ENCODE peak calls at places on chromosomes 12 and 14, in seven cellular contexts. J is COR-L47; X is HT1080; B is activated CD8-positive, alpha-beta memory T cell treated with anti-CD3 and anti-CD28 coated beads for 4 hours; O is renal cortical epithelial cell; I is stimulated activated CD4-positive, alpha-beta T cell treated with anti-CD3 and anti-CD28 coated beads, Interleukin-2, amount 100 ng/mL, for 24 hours; U is GM03348. R is an unnamed sample.

GRCh38 chr14:94596361-94596760 is 15.1 kb downstream of the SERPINA5 start:
- DNase-seq in B (no peak), U (no peak), J (no peak), I (no peak), X (no peak), O (no peak), R (no peak)

GRCh38 chr14:28756896-28757570 is 9.6 kb upstream of the FOXG1 start:
- DNase-seq in O (peak; percentile 25), J (no peak), X (no peak), I (no peak), U (peak; percentile 66), B (no peak), R (no peak)

GRCh38 chr14:85617799-85618198 is 87.9 kb downstream of the FLRT2 start:
- DNase-seq in U (no peak), I (no peak), X (no peak), B (no peak), O (no peak), J (no peak), R (no peak)

GRCh38 chr14:68210729-68211299 is 391.2 kb downstream of the RAD51B start:
- DNase-seq in O (peak; percentile 100), B (peak; percentile 33), X (peak; percentile 91), U (peak; percentile 59), I (peak; percentile 26), J (no peak), R (peak; percentile 58)

GRCh38 chr12:19771858-19772257 is 332.6 kb downstream of the AEBP2 start:
- DNase-seq in U (peak; percentile 69), O (peak; percentile 61), J (no peak), I (no peak), B (no peak), X (peak; percentile 34), R (no peak)

GRCh38 chr12:77940011-77940423 is 109.3 kb downstream of the NAV3 start:
- DNase-seq in J (no peak), B (no peak), U (peak; percentile 60), I (no peak), O (peak; percentile 96), X (peak; percentile 96), R (no peak)

GRCh38 chr14:101965796-101966718 is 1.7 kb downstream of the DYNC1H1 start:
- DNase-seq in O (no peak), X (no peak), J (no peak), B (no peak), U (no peak), I (no peak), R (no peak)

GRCh38 chr12:14514946-14515345 is 52.7 kb downstream of the PLBD1 start:
- DNase-seq in J (no peak), B (no peak), I (no peak), O (peak; percentile 81), U (no peak), X (no peak), R (no peak)

GRCh38 chr12:68557011-68557715 is 53.5 kb upstream of the RAP1B start:
- DNase-seq in U (peak; percentile 65), X (peak; percentile 86), J (no peak), B (no peak), I (no peak), O (no peak), R (no peak)

GRCh38 chr12:53336137-53336785 is at the start of gene SP7:
- DNase-seq in U (no peak), B (no peak), X (no peak), J (no peak), I (no peak), O (no peak), R (no peak)

GRCh38 chr14:95296595-95297365 is 22.9 kb downstream of the CLMN start:
- DNase-seq in I (no peak), B (no peak), J (no peak), X (no peak), O (peak; percentile 65), U (no peak), R (no peak)

GRCh38 chr12:481422-481821 is 21.7 kb downstream of the B4GALNT3 start:
- DNase-seq in X (peak; percentile 17), U (peak; percentile 83), J (peak; percentile 26), I (no peak), B (no peak), O (no peak), R (no peak)

GRCh38 chr14:101237241-101237616 is 324.1 kb upstream of the DIO3 start:
- DNase-seq in X (no peak), O (no peak), B (no peak), J (no peak), U (no peak), I (no peak), R (no peak)

GRCh38 chr12:114680498-114681148 is 3.4 kb downstream of the TBX3 start:
- DNase-seq in X (no peak), I (no peak), O (no peak), J (no peak), B (no peak), U (no peak), R (no peak)

GRCh38 chr12:58412466-58412865 is 471.1 kb downstream of the ATP23 start:
- DNase-seq in U (no peak), X (no peak), O (no peak), J (no peak), B (no peak), I (no peak), R (no peak)

GRCh38 chr12:53298154-53298553 is 1.3 kb upstream of the MYG1 start:
- DNase-seq in B (no peak), O (no peak), X (peak; percentile 56), U (peak; percentile 80), I (no peak), J (no peak), R (no peak)

GRCh38 chr12:57280234-57281062 is 29.5 kb upstream of the STAC3 start:
- DNase-seq in I (peak; percentile 70), B (peak; percentile 71), U (peak; percentile 84), O (peak; percentile 98), X (peak; percentile 95), J (no peak), R (peak; percentile 83)

GRCh38 chr12:64273527-64274403 is 51.7 kb upstream of the KICS2 start:
- DNase-seq in B (no peak), X (peak; percentile 37), J (no peak), I (peak; percentile 14), U (peak; percentile 45), O (no peak), R (no peak)

GRCh38 chr14:71321556-71322315 is 414.5 kb downstream of the PCNX1 start:
- DNase-seq in J (peak; percentile 41), X (peak; percentile 77), U (peak; percentile 27), I (no peak), B (no peak), O (peak; percentile 80), R (no peak)

GRCh38 chr12:125089626-125090025 is 24.4 kb downstream of the AACS start:
- DNase-seq in O (no peak), X (no peak), B (no peak), J (no peak), I (no peak), U (no peak), R (no peak)

GRCh38 chr12:14716848-14717444 is 20.5 kb upstream of the GUCY2C start:
- DNase-seq in O (peak; percentile 44), I (peak; percentile 28), U (peak; percentile 47), X (peak; percentile 22), J (no peak), B (peak; percentile 13), R (peak; percentile 35)

GRCh38 chr12:130806574-130806973 is 32.5 kb downstream of the STX2 start:
- DNase-seq in J (no peak), O (no peak), U (no peak), B (no peak), I (no peak), X (no peak), R (no peak)

GRCh38 chr12:118109088-118109487 is 5.3 kb upstream of the VSIG10 start:
- DNase-seq in I (no peak), B (no peak), X (no peak), U (no peak), J (no peak), O (no peak), R (no peak)

GRCh38 chr14:96962337-96962736 is 165.2 kb downstream of the VRK1 start:
- DNase-seq in B (no peak), I (no peak), O (no peak), X (no peak), J (no peak), U (no peak), R (peak; percentile 17)

GRCh38 chr12:26121841-26122680 is 2.8 kb downstream of the BHLHE41 start:
- DNase-seq in B (no peak), O (no peak), I (peak; percentile 38), X (peak; percentile 17), J (no peak), U (peak; percentile 60), R (no peak)

GRCh38 chr12:111368684-111369495 is at the start of gene PHETA1:
- DNase-seq in U (peak; percentile 99), B (peak; percentile 60), J (peak; percentile 56), O (peak; percentile 63), I (peak; percentile 91), X (peak; percentile 80), R (peak; percentile 76)

GRCh38 chr14:69685217-69685616 is 73.8 kb downstream of the SUSD6 start:
- DNase-seq in J (no peak), B (peak; percentile 46), X (peak; percentile 61), O (peak; percentile 92), I (peak; percentile 61), U (no peak), R (peak; percentile 60)

GRCh38 chr14:34053666-34054065 is 102.8 kb upstream of the EGLN3 start:
- DNase-seq in B (no peak), I (no peak), J (no peak), X (peak; percentile 51), U (peak; percentile 13), O (peak; percentile 32), R (no peak)

GRCh38 chr14:93723001-93723400 is 65.3 kb downstream of the PRIMA1 start:
- DNase-seq in X (no peak), O (no peak), J (no peak), I (no peak), B (no peak), U (no peak), R (no peak)

GRCh38 chr12:120994059-120994458 is 15.7 kb downstream of the HNF1A start:
- DNase-seq in U (no peak), I (no peak), O (no peak), X (no peak), J (no peak), B (no peak), R (no peak)

GRCh38 chr12:66662729-66663128 is 16.1 kb downstream of the GRIP1 start:
- DNase-seq in I (no peak), B (no peak), U (no peak), X (peak; percentile 76), O (peak; percentile 76), J (peak; percentile 31), R (no peak)

GRCh38 chr12:112946236-112947000 is 8.1 kb downstream of the OAS3 start:
- DNase-seq in O (no peak), B (no peak), I (no peak), U (no peak), X (no peak), J (no peak), R (no peak)

GRCh38 chr12:58067610-58068387 is 126.4 kb downstream of the ATP23 start:
- DNase-seq in I (no peak), U (no peak), J (no peak), B (no peak), O (peak; percentile 93), X (peak; percentile 24), R (no peak)